ENCODE peak calls at places on chromosomes 4 and X, in ten cellular contexts. X, V, C, H, J, I, F, P, W and Q are unnamed samples. For H3K9me3, the result is how much of the 10 kb centered on the place peaks cover.

GRCh38 chr4:92252846-92253245 is 50.9 kb upstream of the GRID2 start:
- DNase-seq in X (no peak), V (no peak), C (no peak), H (no peak), J (no peak), I (no peak), F (no peak), P (no peak), W (no peak), Q (no peak)

GRCh38 chr4:157587681-157588423 is 367.3 kb downstream of the GRIA2 start:
- DNase-seq in X (no peak), V (no peak), C (no peak), H (no peak), J (no peak), I (no peak), F (no peak), P (no peak), W (no peak), Q (no peak)

GRCh38 chr4:89101256-89102161 is 9.8 kb upstream of the TIGD2 start:
- DNase-seq in X (no peak), V (no peak), C (no peak), H (no peak), J (no peak), I (no peak), F (no peak), P (no peak), W (no peak), Q (no peak)

GRCh38 chr4:25817059-25817681 is 45.6 kb downstream of the SEL1L3 start:
- DNase-seq in X (no peak), V (no peak), C (no peak), H (no peak), J (no peak), I (no peak), F (no peak), P (peak), W (no peak), Q (no peak)

GRCh38 chr4:186789671-186790070 is 66.0 kb upstream of the FAT1 start:
- DNase-seq in X (no peak), V (no peak), C (no peak), H (no peak), J (no peak), I (no peak), F (no peak), P (peak), W (no peak), Q (no peak)

GRCh38 chrX:130173190-130173895 is 1.6 kb downstream of the RAB33A start:
- DNase-seq in X (peak), V (peak), C (no peak), H (peak), J (no peak), I (peak), F (no peak), P (peak), W (no peak), Q (no peak)

GRCh38 chrX:7362111-7362510 is 214.2 kb upstream of the PUDP start:
- DNase-seq in X (no peak), V (no peak), C (no peak), H (no peak), J (no peak), I (no peak), F (no peak), P (no peak), W (no peak), Q (no peak)

GRCh38 chr4:2274320-2275043 is 12.6 kb upstream of the MXD4 start:
- DNase-seq in X (no peak), V (no peak), C (no peak), H (no peak), J (no peak), I (no peak), F (peak), P (no peak), W (no peak), Q (peak)

GRCh38 chr4:137015759-137016409 is 516.4 kb downstream of the PCDH18 start:
- DNase-seq in X (no peak), V (no peak), C (no peak), H (no peak), J (no peak), I (no peak), F (no peak), P (peak), W (no peak), Q (no peak)

GRCh38 chrX:11064276-11064675 is 46.9 kb upstream of the HCCS start:
- DNase-seq in X (no peak), V (no peak), C (no peak), H (no peak), J (no peak), I (no peak), F (no peak), P (no peak), W (no peak), Q (no peak)

GRCh38 chrX:9324676-9325075 is 140.2 kb upstream of the TBL1X start:
- DNase-seq in X (no peak), V (no peak), C (no peak), H (no peak), J (no peak), I (no peak), F (no peak), P (no peak), W (no peak), Q (no peak)

GRCh38 chr4:152682143-152682542 is 2.3 kb upstream of the TMEM154 start:
- DNase-seq in X (no peak), V (no peak), C (no peak), H (no peak), J (no peak), I (no peak), F (no peak), P (no peak), W (no peak), Q (no peak)

GRCh38 chrX:31962256-31962655 is 890.4 kb upstream of the FTHL17 start:
- DNase-seq in X (no peak), V (no peak), C (no peak), H (no peak), J (no peak), I (no peak), F (no peak), P (no peak), W (no peak), Q (no peak)

GRCh38 chr4:53591372-53591892 is at the start of gene LNX1:
- DNase-seq in X (peak), V (peak), C (no peak), H (no peak), J (no peak), I (no peak), F (peak), P (no peak), W (peak), Q (peak)

GRCh38 chr4:158710814-158711213 is 12.4 kb downstream of the PPID start:
- DNase-seq in X (no peak), V (no peak), C (no peak), H (no peak), J (no peak), I (no peak), F (no peak), P (peak), W (no peak), Q (no peak)

GRCh38 chr4:127131527-127131926 is 501.2 kb upstream of the INTU start:
- DNase-seq in X (no peak), V (no peak), C (no peak), H (no peak), J (no peak), I (no peak), F (no peak), P (no peak), W (no peak), Q (no peak)

GRCh38 chr4:58274553-58274952 is 1164.4 kb upstream of the IGFBP7 start:
- DNase-seq in X (no peak), V (no peak), C (no peak), H (no peak), J (no peak), I (no peak), F (no peak), P (no peak), W (no peak), Q (no peak)

GRCh38 chr4:4289930-4290850 is at the start of the genes LYAR and ZBTB49:
- DNase-seq in X (peak), V (peak), C (peak), H (peak), J (peak), I (peak), F (peak), P (peak), W (peak), Q (peak)

GRCh38 chrX:73855546-73855945 is 292.5 kb downstream of the CHIC1 start:
- DNase-seq in X (peak), V (peak), C (peak), H (peak), J (peak), I (peak), F (no peak), P (peak), W (no peak), Q (no peak)

GRCh38 chrX:54794004-54794403 is 4.1 kb downstream of the ITIH6 start:
- DNase-seq in X (no peak), V (no peak), C (no peak), H (no peak), J (no peak), I (no peak), F (no peak), P (no peak), W (no peak), Q (no peak)

GRCh38 chrX:20237864-20238263 is 28.8 kb downstream of the RPS6KA3 start:
- DNase-seq in X (no peak), V (no peak), C (no peak), H (no peak), J (no peak), I (no peak), F (no peak), P (peak), W (no peak), Q (no peak)

GRCh38 chr4:114015444-114015899 is 36.0 kb upstream of the ARSJ start:
- DNase-seq in X (no peak), V (no peak), C (peak), H (no peak), J (no peak), I (no peak), F (no peak), P (peak), W (no peak), Q (no peak)

GRCh38 chr4:88939697-88940096 is 117.3 kb downstream of the FAM13A start:
- DNase-seq in X (no peak), V (no peak), C (no peak), H (no peak), J (no peak), I (no peak), F (no peak), P (peak), W (no peak), Q (no peak)

GRCh38 chr4:51909236-51909703 is 66.3 kb downstream of the DCUN1D4 start:
- DNase-seq in X (peak), V (peak), C (no peak), H (no peak), J (no peak), I (no peak), F (no peak), P (no peak), W (no peak), Q (no peak)

GRCh38 chr4:153079824-153080486 is 124.3 kb upstream of the TRIM2 start:
- DNase-seq in X (no peak), V (no peak), C (no peak), H (no peak), J (no peak), I (no peak), F (no peak), P (no peak), W (no peak), Q (no peak)

GRCh38 chrX:153968754-153969124 is 2.9 kb downstream of the HCFC1 start:
- DNase-seq in X (peak), V (peak), C (no peak), H (peak), J (peak), I (no peak), F (no peak), P (peak), W (no peak), Q (no peak)

GRCh38 chr4:86523333-86523732 is 70.8 kb upstream of the PTPN13 start:
- DNase-seq in X (no peak), V (no peak), C (no peak), H (no peak), J (no peak), I (no peak), F (no peak), P (no peak), W (no peak), Q (no peak)

GRCh38 chrX:56564921-56565861 is 1.8 kb downstream of the UBQLN2 start:
- DNase-seq in X (no peak), V (no peak), C (no peak), H (no peak), J (no peak), I (no peak), F (no peak), P (peak), W (no peak), Q (no peak)

GRCh38 chrX:133473451-133473850 is 58.2 kb upstream of the GPC4 start:
- DNase-seq in X (no peak), V (no peak), C (no peak), H (no peak), J (no peak), I (no peak), F (no peak), P (peak), W (no peak), Q (no peak)

GRCh38 chr4:23815351-23815750 is 74.5 kb downstream of the PPARGC1A start:
- DNase-seq in X (no peak), V (no peak), C (no peak), H (no peak), J (no peak), I (no peak), F (no peak), P (no peak), W (no peak), Q (no peak)

GRCh38 chr4:31334086-31334910 is 614.1 kb downstream of the PCDH7 start:
- DNase-seq in X (no peak), V (no peak), C (no peak), H (no peak), J (no peak), I (no peak), F (no peak), P (no peak), W (no peak), Q (no peak)

GRCh38 chr4:60223098-60223497 is 977.0 kb upstream of the ADGRL3 start:
- DNase-seq in X (no peak), V (no peak), C (no peak), H (no peak), J (no peak), I (no peak), F (no peak), P (no peak), W (no peak), Q (no peak)

GRCh38 chr4:1368421-1369090 is 21.5 kb downstream of the UVSSA start:
- DNase-seq in X (no peak), V (no peak), C (no peak), H (peak), J (no peak), I (no peak), F (peak), P (no peak), W (peak), Q (peak)

GRCh38 chrX:2469196-2469685 is 31.5 kb downstream of the DHRSX start:
- DNase-seq in X (no peak), V (no peak), C (no peak), H (no peak), J (no peak), I (no peak), F (peak), P (no peak), W (no peak), Q (no peak)

GRCh38 chrX:128800138-128800537 is 723.2 kb downstream of the SMARCA1 start:
- DNase-seq in X (no peak), V (no peak), C (no peak), H (no peak), J (no peak), I (no peak), F (no peak), P (no peak), W (no peak), Q (no peak)
- TF ChIP-seq CTCF in X (no peak), V (no peak), C (peak), H (no peak), J (no peak), I (no peak), F (no peak), P (no peak), W (no peak), Q (no peak)

DNA sequence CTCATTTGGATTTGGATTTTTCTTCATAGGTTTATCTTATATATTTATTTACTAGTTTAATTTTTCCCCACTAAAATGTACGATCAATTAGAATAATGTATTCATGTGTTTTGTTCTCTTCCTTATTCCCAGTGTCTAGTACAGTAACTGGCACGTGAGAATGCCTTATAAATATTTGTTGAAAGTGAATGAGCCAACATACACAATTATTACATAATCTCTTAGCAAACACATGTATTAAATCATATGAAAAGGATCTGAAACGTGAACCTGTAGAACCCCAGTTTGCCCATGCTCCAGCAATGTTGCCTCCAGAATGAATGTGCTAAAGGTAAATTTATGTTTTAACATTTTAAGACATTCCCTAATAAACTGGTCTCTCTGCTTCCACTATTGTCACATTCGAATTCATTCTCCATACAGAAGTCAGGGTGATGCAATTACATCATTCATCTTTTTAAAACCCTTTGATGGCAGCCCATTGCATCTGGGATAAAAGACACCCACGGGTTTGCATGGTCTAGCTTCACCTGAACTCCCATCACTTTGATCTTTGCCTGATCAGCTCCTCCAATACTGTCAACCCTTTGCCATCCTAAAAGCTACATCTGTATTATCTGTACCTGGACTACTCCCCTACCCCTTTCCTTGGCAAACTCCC is 30.7 kb upstream of the AREG start:
- DNase-seq in X (no peak), V (no peak), C (no peak), H (no peak), J (no peak), I (no peak), F (no peak), P (no peak), W (no peak), Q (no peak)
- H3K9me3 ChIP-seq in X (under half), V (under half), C (under half), H (under half), J (under half), I (under half), F (under half), P (under half), W (under half), Q (under half)

GRCh38 chr4:138562544-138562961 is 320.4 kb upstream of the SLC7A11 start:
- DNase-seq in X (no peak), V (no peak), C (no peak), H (no peak), J (no peak), I (no peak), F (no peak), P (peak), W (no peak), Q (no peak)
- H3K4me3 ChIP-seq in X (no peak), V (no peak), C (no peak), H (no peak), J (no peak), I (no peak), F (no peak), P (no peak), W (no peak), Q (no peak)

DNA sequence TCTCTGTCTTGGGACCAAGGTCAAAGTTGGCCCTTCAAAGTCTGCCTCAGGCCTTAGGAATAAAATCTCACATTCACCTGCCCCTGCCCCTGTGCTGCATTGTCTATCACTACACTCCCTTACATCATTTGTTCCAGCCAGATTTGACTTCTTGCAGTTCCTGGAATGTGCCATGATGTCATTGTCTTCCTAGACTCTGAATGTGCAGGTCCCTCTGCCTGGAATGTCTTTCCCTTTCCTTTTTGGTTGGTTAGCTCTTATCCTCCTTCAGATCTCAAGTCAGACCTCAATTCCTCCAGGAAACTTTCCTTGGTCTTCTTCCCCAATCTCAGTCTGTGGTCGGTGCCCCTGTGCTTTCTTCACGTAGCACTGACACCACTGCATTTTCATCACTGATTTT is 67.7 kb upstream of the EFNB1 start:
- DNase-seq in X (no peak), V (no peak), C (no peak), H (no peak), J (no peak), I (no peak), F (no peak), P (no peak), W (no peak), Q (no peak)
- TF ChIP-seq CTCF in X (no peak), V (no peak), C (no peak), H (no peak), J (no peak), I (no peak), F (no peak), P (no peak), W (no peak), Q (no peak)